ENCODE peak calls at places on chromosomes 13 and 19, in five cellular contexts. One of them, this sample, is unnamed.

GRCh38 chr19:35151273-35152065 is 3.1 kb upstream of the FXYD5 start:
- DNase-seq in choroid plexus epithelial cell: no peak
- DNase-seq in heart right ventricle: no peak
- DNase-seq in foreskin fibroblast: no peak
- DNase-seq in GM12878: no peak
- DNase-seq in this sample: no peak

GRCh38 chr13:20221772-20222171 is 10.3 kb downstream of the GJB6 start:
- DNase-seq in choroid plexus epithelial cell: no peak
- DNase-seq in heart right ventricle: no peak
- DNase-seq in foreskin fibroblast: no peak
- DNase-seq in GM12878: no peak
- DNase-seq in this sample: no peak

GRCh38 chr13:23928985-23929384 is 31.7 kb upstream of the C1QTNF9B start:
- DNase-seq in choroid plexus epithelial cell: peak; percentile 84
- DNase-seq in heart right ventricle: no peak
- DNase-seq in foreskin fibroblast: peak; percentile 81
- DNase-seq in GM12878: no peak
- DNase-seq in this sample: no peak

GRCh38 chr19:6204212-6204611 is 68.7 kb downstream of the ACSBG2 start:
- DNase-seq in choroid plexus epithelial cell: peak; percentile 33
- DNase-seq in heart right ventricle: no peak
- DNase-seq in foreskin fibroblast: no peak
- DNase-seq in GM12878: no peak
- DNase-seq in this sample: no peak

GRCh38 chr19:46537136-46538097 is 41.8 kb upstream of the PNMA8B start:
- DNase-seq in choroid plexus epithelial cell: peak; percentile 65
- DNase-seq in heart right ventricle: peak; percentile 67
- DNase-seq in foreskin fibroblast: peak; percentile 72
- DNase-seq in GM12878: no peak
- DNase-seq in this sample: peak; percentile 81

GRCh38 chr19:48480476-48481190 is 11.5 kb downstream of the CYTH2 start:
- DNase-seq in choroid plexus epithelial cell: peak; percentile 74
- DNase-seq in heart right ventricle: peak; percentile 64
- DNase-seq in foreskin fibroblast: peak; percentile 68
- DNase-seq in GM12878: no peak
- DNase-seq in this sample: peak; percentile 66

GRCh38 chr19:17489392-17490030 is 19.2 kb downstream of the SLC27A1 start:
- DNase-seq in choroid plexus epithelial cell: no peak
- DNase-seq in heart right ventricle: no peak
- DNase-seq in foreskin fibroblast: no peak
- DNase-seq in GM12878: no peak
- DNase-seq in this sample: no peak

GRCh38 chr19:43777163-43777700 is 3.5 kb downstream of the KCNN4 start:
- DNase-seq in choroid plexus epithelial cell: peak; percentile 38
- DNase-seq in heart right ventricle: no peak
- DNase-seq in foreskin fibroblast: peak; percentile 44
- DNase-seq in GM12878: no peak
- DNase-seq in this sample: no peak

GRCh38 chr13:52127378-52127777 is 1.5 kb downstream of the NEK5 start:
- DNase-seq in choroid plexus epithelial cell: no peak
- DNase-seq in heart right ventricle: no peak
- DNase-seq in foreskin fibroblast: no peak
- DNase-seq in GM12878: no peak
- DNase-seq in this sample: no peak

GRCh38 chr19:290539-291521 is at the start of gene PLPP2:
- DNase-seq in choroid plexus epithelial cell: peak; percentile 17
- DNase-seq in heart right ventricle: no peak
- DNase-seq in foreskin fibroblast: peak; percentile 74
- DNase-seq in GM12878: no peak
- DNase-seq in this sample: no peak

GRCh38 chr13:33637978-33638743 is 179.8 kb upstream of the RFC3 start:
- DNase-seq in choroid plexus epithelial cell: peak; percentile 41
- DNase-seq in heart right ventricle: no peak
- DNase-seq in foreskin fibroblast: peak; percentile 80
- DNase-seq in GM12878: no peak
- DNase-seq in this sample: no peak

GRCh38 chr19:15464394-15465385 is at the start of gene RASAL3:
- DNase-seq in choroid plexus epithelial cell: no peak
- DNase-seq in heart right ventricle: peak; percentile 32
- DNase-seq in foreskin fibroblast: no peak
- DNase-seq in GM12878: peak; percentile 51
- DNase-seq in this sample: no peak

GRCh38 chr13:59103004-59103768 is 1060.5 kb downstream of the DIAPH3 start:
- DNase-seq in choroid plexus epithelial cell: peak; percentile 86
- DNase-seq in heart right ventricle: no peak
- DNase-seq in foreskin fibroblast: peak; percentile 56
- DNase-seq in GM12878: no peak
- DNase-seq in this sample: no peak

GRCh38 chr13:25632166-25632888 is 260.6 kb downstream of the ATP8A2 start:
- DNase-seq in choroid plexus epithelial cell: no peak
- DNase-seq in heart right ventricle: no peak
- DNase-seq in foreskin fibroblast: no peak
- DNase-seq in GM12878: no peak
- DNase-seq in this sample: no peak

GRCh38 chr19:7349961-7350711 is 1.4 kb downstream of the ARHGEF18 start:
- DNase-seq in choroid plexus epithelial cell: no peak
- DNase-seq in heart right ventricle: no peak
- DNase-seq in foreskin fibroblast: no peak
- DNase-seq in GM12878: no peak
- DNase-seq in this sample: no peak

GRCh38 chr13:27006519-27007161 is 165.0 kb downstream of the USP12 start:
- DNase-seq in choroid plexus epithelial cell: peak; percentile 60
- DNase-seq in heart right ventricle: no peak
- DNase-seq in foreskin fibroblast: peak; percentile 70
- DNase-seq in GM12878: no peak
- DNase-seq in this sample: peak; percentile 82

GRCh38 chr19:1266818-1267440 is 2.2 kb upstream of the CIRBP start:
- DNase-seq in choroid plexus epithelial cell: peak; percentile 54
- DNase-seq in heart right ventricle: peak; percentile 84
- DNase-seq in foreskin fibroblast: peak; percentile 84
- DNase-seq in GM12878: no peak
- DNase-seq in this sample: peak; percentile 91

GRCh38 chr19:51552996-51553725 is 17.9 kb upstream of the ZNF175 start:
- DNase-seq in choroid plexus epithelial cell: peak; percentile 67
- DNase-seq in heart right ventricle: peak; percentile 79
- DNase-seq in foreskin fibroblast: peak; percentile 69
- DNase-seq in GM12878: no peak
- DNase-seq in this sample: peak; percentile 37

GRCh38 chr13:20566917-20567755 is at the start of gene IFT88:
- DNase-seq in choroid plexus epithelial cell: peak; percentile 84
- DNase-seq in heart right ventricle: peak; percentile 91
- DNase-seq in foreskin fibroblast: peak; percentile 93
- DNase-seq in GM12878: peak; percentile 48
- DNase-seq in this sample: peak; percentile 96

GRCh38 chr13:73224708-73225107 is 165.9 kb downstream of the KLF5 start:
- DNase-seq in choroid plexus epithelial cell: peak; percentile 11
- DNase-seq in heart right ventricle: no peak
- DNase-seq in foreskin fibroblast: no peak
- DNase-seq in GM12878: no peak
- DNase-seq in this sample: no peak

GRCh38 chr13:20489185-20489820 is 36.4 kb downstream of the CRYL1 start:
- DNase-seq in choroid plexus epithelial cell: peak; percentile 63
- DNase-seq in heart right ventricle: no peak
- DNase-seq in foreskin fibroblast: no peak
- DNase-seq in GM12878: no peak
- DNase-seq in this sample: no peak

GRCh38 chr13:92136449-92137180 is 738.2 kb downstream of the GPC5 start:
- DNase-seq in choroid plexus epithelial cell: peak; percentile 18
- DNase-seq in heart right ventricle: no peak
- DNase-seq in foreskin fibroblast: no peak
- DNase-seq in GM12878: no peak
- DNase-seq in this sample: no peak

GRCh38 chr19:51531349-51532315 is at the start of gene SIGLEC6:
- DNase-seq in choroid plexus epithelial cell: no peak
- DNase-seq in heart right ventricle: peak; percentile 34
- DNase-seq in foreskin fibroblast: no peak
- DNase-seq in GM12878: peak; percentile 25
- DNase-seq in this sample: no peak

GRCh38 chr13:39688278-39688677 is 32.8 kb downstream of the COG6 start:
- DNase-seq in choroid plexus epithelial cell: no peak
- DNase-seq in heart right ventricle: no peak
- DNase-seq in foreskin fibroblast: no peak
- DNase-seq in GM12878: no peak
- DNase-seq in this sample: no peak

GRCh38 chr19:31110331-31110730 is 238.9 kb downstream of the TSHZ3 start:
- DNase-seq in choroid plexus epithelial cell: peak; percentile 63
- DNase-seq in heart right ventricle: no peak
- DNase-seq in foreskin fibroblast: peak; percentile 63
- DNase-seq in GM12878: no peak
- DNase-seq in this sample: no peak

GRCh38 chr19:56759531-56759930 is 81.0 kb downstream of the PEG3 start:
- DNase-seq in choroid plexus epithelial cell: no peak
- DNase-seq in heart right ventricle: no peak
- DNase-seq in foreskin fibroblast: no peak
- DNase-seq in GM12878: no peak
- DNase-seq in this sample: no peak

GRCh38 chr19:56760842-56761241 is 79.7 kb downstream of the PEG3 start:
- DNase-seq in choroid plexus epithelial cell: no peak
- DNase-seq in heart right ventricle: no peak
- DNase-seq in foreskin fibroblast: no peak
- DNase-seq in GM12878: no peak
- DNase-seq in this sample: no peak

GRCh38 chr19:56765107-56765506 is 75.4 kb downstream of the PEG3 start:
- DNase-seq in choroid plexus epithelial cell: no peak
- DNase-seq in heart right ventricle: peak; percentile 76
- DNase-seq in foreskin fibroblast: peak; percentile 28
- DNase-seq in GM12878: no peak
- DNase-seq in this sample: peak; percentile 79

GRCh38 chr19:56769650-56770049 is 70.9 kb downstream of the PEG3 start:
- DNase-seq in choroid plexus epithelial cell: no peak
- DNase-seq in heart right ventricle: no peak
- DNase-seq in foreskin fibroblast: no peak
- DNase-seq in GM12878: no peak
- DNase-seq in this sample: no peak

GRCh38 chr19:56764296-56764695 is 76.2 kb downstream of the PEG3 start:
- DNase-seq in choroid plexus epithelial cell: peak; percentile 4
- DNase-seq in heart right ventricle: no peak
- DNase-seq in foreskin fibroblast: peak; percentile 3
- DNase-seq in GM12878: no peak
- DNase-seq in this sample: no peak
- TF ChIP-seq CTCF in choroid plexus epithelial cell: peak; percentile 30
- TF ChIP-seq CTCF in heart right ventricle: no peak
- TF ChIP-seq CTCF in foreskin fibroblast: no peak
- TF ChIP-seq CTCF in GM12878: no peak
- TF ChIP-seq CTCF in this sample: no peak

DNA sequence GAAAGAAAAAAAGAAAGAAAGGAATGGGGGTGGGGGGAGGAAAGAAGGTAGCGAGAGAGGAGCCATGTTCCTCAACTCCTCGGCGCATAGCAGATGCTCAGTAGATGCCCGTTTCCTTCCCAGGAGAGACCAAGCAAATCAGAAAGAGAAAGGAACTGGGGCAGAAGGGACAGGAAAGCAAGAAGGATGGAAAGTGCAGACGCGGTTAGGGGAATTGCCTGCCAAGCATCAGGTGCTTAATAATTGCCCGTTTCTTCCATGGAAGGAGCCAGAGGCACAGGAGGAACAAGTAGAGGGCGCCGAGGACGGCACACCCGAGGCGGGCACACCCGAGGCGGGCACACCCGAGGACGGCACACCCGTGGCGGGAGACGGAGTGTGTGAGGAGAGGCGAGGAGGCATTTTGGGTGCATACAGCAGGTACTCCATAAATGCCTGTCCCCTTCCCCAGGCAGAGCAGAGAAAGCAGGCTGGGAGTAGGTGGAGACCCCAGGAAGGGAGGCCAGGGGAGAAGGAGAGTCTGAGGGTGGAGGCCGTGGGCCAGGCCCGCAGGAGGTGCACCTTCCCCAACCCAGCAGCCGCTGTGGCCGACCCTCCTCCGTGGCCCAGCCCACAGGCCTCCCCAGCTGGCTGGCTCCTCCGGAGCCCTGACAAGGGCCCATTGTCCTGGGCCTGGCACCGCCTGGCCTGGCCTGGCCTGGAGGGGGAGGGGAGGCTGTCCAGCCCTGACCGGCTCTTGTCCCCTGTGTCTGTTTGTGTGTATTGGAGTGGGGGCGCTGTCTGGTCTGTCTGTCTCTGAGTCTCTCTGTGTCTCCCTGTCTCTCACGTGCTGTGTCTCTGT is 14.6 kb downstream of the JOSD2 start:
- DNase-seq in choroid plexus epithelial cell: no peak
- DNase-seq in heart right ventricle: peak; percentile 75
- DNase-seq in foreskin fibroblast: no peak
- DNase-seq in GM12878: no peak
- DNase-seq in this sample: peak; percentile 67
- TF ChIP-seq CTCF in choroid plexus epithelial cell: no peak
- TF ChIP-seq CTCF in heart right ventricle: no peak
- TF ChIP-seq CTCF in foreskin fibroblast: no peak
- TF ChIP-seq CTCF in GM12878: no peak
- TF ChIP-seq CTCF in this sample: no peak

GRCh38 chr13:83853771-83854170 is 28.5 kb downstream of the SLITRK1 start:
- DNase-seq in choroid plexus epithelial cell: no peak
- DNase-seq in heart right ventricle: no peak
- DNase-seq in foreskin fibroblast: no peak
- DNase-seq in GM12878: no peak
- DNase-seq in this sample: no peak
- TF ChIP-seq CTCF in choroid plexus epithelial cell: no peak
- TF ChIP-seq CTCF in heart right ventricle: no peak
- TF ChIP-seq CTCF in foreskin fibroblast: no peak
- TF ChIP-seq CTCF in GM12878: no peak
- TF ChIP-seq CTCF in this sample: no peak

GRCh38 chr19:40502647-40503046 is 35.8 kb downstream of the SPTBN4 start:
- DNase-seq in choroid plexus epithelial cell: peak; percentile 6
- DNase-seq in heart right ventricle: no peak
- DNase-seq in foreskin fibroblast: peak; percentile 7
- DNase-seq in GM12878: no peak
- DNase-seq in this sample: no peak
- TF ChIP-seq CTCF in choroid plexus epithelial cell: peak; percentile 22
- TF ChIP-seq CTCF in heart right ventricle: no peak
- TF ChIP-seq CTCF in foreskin fibroblast: no peak
- TF ChIP-seq CTCF in GM12878: no peak
- TF ChIP-seq CTCF in this sample: no peak

GRCh38 chr19:33192010-33192409 is 2.1 kb upstream of the LRP3 start:
- DNase-seq in choroid plexus epithelial cell: no peak
- DNase-seq in heart right ventricle: no peak
- DNase-seq in foreskin fibroblast: no peak
- DNase-seq in GM12878: no peak
- DNase-seq in this sample: no peak
- TF ChIP-seq CTCF in choroid plexus epithelial cell: peak; percentile 42
- TF ChIP-seq CTCF in heart right ventricle: no peak
- TF ChIP-seq CTCF in foreskin fibroblast: peak; percentile 13
- TF ChIP-seq CTCF in GM12878: no peak
- TF ChIP-seq CTCF in this sample: peak; percentile 44

GRCh38 chr19:19385131-19385899 is 20.2 kb upstream of the GATAD2A start:
- DNase-seq in choroid plexus epithelial cell: peak; percentile 100
- DNase-seq in heart right ventricle: peak; percentile 99
- DNase-seq in foreskin fibroblast: peak; percentile 100
- DNase-seq in GM12878: peak; percentile 99
- DNase-seq in this sample: peak; percentile 99

GRCh38 chr19:19384486-19384885 is 21.0 kb upstream of the GATAD2A start:
- DNase-seq in choroid plexus epithelial cell: no peak
- DNase-seq in heart right ventricle: no peak
- DNase-seq in foreskin fibroblast: no peak
- DNase-seq in GM12878: no peak
- DNase-seq in this sample: no peak

GRCh38 chr19:19387108-19387507 is 18.4 kb upstream of the GATAD2A start:
- DNase-seq in choroid plexus epithelial cell: no peak
- DNase-seq in heart right ventricle: no peak
- DNase-seq in foreskin fibroblast: no peak
- DNase-seq in GM12878: no peak
- DNase-seq in this sample: no peak

GRCh38 chr19:19385900-19386339 is 19.6 kb upstream of the GATAD2A start:
- DNase-seq in choroid plexus epithelial cell: peak; percentile 41
- DNase-seq in heart right ventricle: no peak
- DNase-seq in foreskin fibroblast: no peak
- DNase-seq in GM12878: no peak
- DNase-seq in this sample: peak; percentile 74

GRCh38 chr19:19386373-19386869 is 19.1 kb upstream of the GATAD2A start:
- DNase-seq in choroid plexus epithelial cell: no peak
- DNase-seq in heart right ventricle: no peak
- DNase-seq in foreskin fibroblast: no peak
- DNase-seq in GM12878: no peak
- DNase-seq in this sample: no peak
- TF ChIP-seq CTCF in choroid plexus epithelial cell: peak; percentile 40
- TF ChIP-seq CTCF in heart right ventricle: no peak
- TF ChIP-seq CTCF in foreskin fibroblast: peak; percentile 23
- TF ChIP-seq CTCF in GM12878: peak; percentile 21
- TF ChIP-seq CTCF in this sample: no peak

This sample was measured in glutamatergic neuron.